ENCODE peak calls at places on chromosomes 12 and 14, in four cellular contexts. C, J, Q and E are unnamed samples.

GRCh38 chr12:25816637-25817036 is 141.8 kb upstream of the RASSF8 start:
- DNase-seq in Q (no peak), J (no peak), C (peak; percentile 35), E (no peak)

GRCh38 chr12:25328082-25328712 is 77.5 kb upstream of the KRAS start:
- DNase-seq in J (peak; percentile 30), C (no peak), Q (peak; percentile 3), E (peak; percentile 64)

GRCh38 chr12:16344269-16344668 is 3.2 kb upstream of the MGST1 start:
- DNase-seq in Q (peak; percentile 41), C (no peak), J (no peak), E (no peak)

GRCh38 chr12:857611-858010 is 91.9 kb downstream of the RAD52 start:
- DNase-seq in J (peak; percentile 66), Q (no peak), C (no peak), E (no peak)

GRCh38 chr12:974281-974862 is 16.7 kb upstream of the ERC1 start:
- DNase-seq in Q (no peak), C (no peak), J (no peak), E (no peak)

GRCh38 chr14:99174081-99174851 is 97.7 kb downstream of the BCL11B start:
- DNase-seq in C (no peak), J (no peak), Q (no peak), E (no peak)

GRCh38 chr14:57199911-57200310 is 68.8 kb downstream of the EXOC5 start:
- DNase-seq in J (peak; percentile 11), Q (no peak), C (no peak), E (no peak)

GRCh38 chr12:11642785-11643184 is 6.7 kb upstream of the ETV6 start:
- DNase-seq in C (no peak), Q (no peak), J (no peak), E (no peak)

GRCh38 chr12:105667880-105668279 is 337.4 kb downstream of the C12orf75 start:
- DNase-seq in Q (no peak), J (no peak), C (no peak), E (no peak)

GRCh38 chr12:106898001-106898966 is 57.4 kb upstream of the TMEM263 start:
- DNase-seq in C (no peak), J (no peak), Q (no peak), E (no peak)

GRCh38 chr12:59834659-59835474 is 239.0 kb downstream of the SLC16A7 start:
- DNase-seq in C (no peak), Q (peak; percentile 5), J (peak; percentile 16), E (peak; percentile 42)

GRCh38 chr14:91303091-91303923 is 58.8 kb upstream of the GPR68 start:
- DNase-seq in J (peak; percentile 41), Q (peak; percentile 28), C (peak; percentile 38), E (peak; percentile 78)

GRCh38 chr12:105053116-105053572 is 31.1 kb downstream of the ALDH1L2 start:
- DNase-seq in C (peak; percentile 86), J (peak; percentile 83), Q (peak; percentile 66), E (peak; percentile 93)

GRCh38 chr12:26130728-26131127 is 5.9 kb upstream of the BHLHE41 start:
- DNase-seq in Q (no peak), J (no peak), C (no peak), E (peak; percentile 90)

GRCh38 chr14:94161087-94161486 is 13.0 kb upstream of the PPP4R4 start:
- DNase-seq in J (no peak), Q (no peak), C (no peak), E (no peak)

GRCh38 chr14:95165517-95165916 is 8.2 kb upstream of the DICER1 start:
- DNase-seq in Q (no peak), J (no peak), C (no peak), E (no peak)

GRCh38 chr12:87678453-87678852 is 350.7 kb downstream of the C12orf50 start:
- DNase-seq in Q (no peak), C (no peak), J (peak; percentile 42), E (no peak)

GRCh38 chr12:21828779-21829178 is 54.3 kb upstream of the KCNJ8 start:
- DNase-seq in J (no peak), C (no peak), Q (no peak), E (no peak)

GRCh38 chr12:32334384-32334783 is 65.0 kb upstream of the FGD4 start:
- DNase-seq in Q (no peak), C (no peak), J (no peak), E (no peak)

GRCh38 chr12:74227846-74228545 is 309.6 kb upstream of the ATXN7L3B start:
- DNase-seq in J (no peak), Q (no peak), C (no peak), E (no peak)

GRCh38 chr14:98705826-98706225 is 566.2 kb downstream of the BCL11B start:
- DNase-seq in Q (no peak), J (no peak), C (no peak), E (no peak)

GRCh38 chr12:120584343-120585149 is 3.3 kb upstream of the POP5 start:
- DNase-seq in J (peak; percentile 49), Q (no peak), C (peak; percentile 30), E (peak; percentile 80)

GRCh38 chr14:22268875-22269274 is 320.1 kb downstream of the DAD1 start:
- DNase-seq in Q (no peak), J (no peak), C (no peak), E (no peak)

GRCh38 chr12:51171884-51172514 is 936 bp downstream of the TFCP2 start:
- DNase-seq in J (no peak), C (peak; percentile 62), Q (peak; percentile 16), E (peak; percentile 54)

GRCh38 chr12:54173066-54173726 is 15.6 kb downstream of the SMUG1 start:
- DNase-seq in J (no peak), C (peak; percentile 2), Q (no peak), E (peak; percentile 47)

GRCh38 chr14:64388533-64389243 is 535 bp downstream of the MTHFD1 start:
- DNase-seq in C (no peak), J (no peak), Q (peak; percentile 4), E (peak; percentile 24)

GRCh38 chr14:54261283-54261682 is 135.5 kb upstream of the CDKN3 start:
- DNase-seq in C (no peak), J (no peak), Q (no peak), E (no peak)

GRCh38 chr12:44078273-44078672 is 242.4 kb downstream of the TMEM117 start:
- DNase-seq in J (peak; percentile 22), C (no peak), Q (no peak), E (peak; percentile 7)

GRCh38 chr14:82075566-82075965 is 541.9 kb upstream of the SEL1L start:
- DNase-seq in J (no peak), C (no peak), Q (no peak), E (peak; percentile 44)

GRCh38 chr14:99131632-99132271 is 140.2 kb downstream of the BCL11B start:
- DNase-seq in Q (no peak), J (no peak), C (no peak), E (no peak)

GRCh38 chr12:65278576-65279386 is at the start of gene MSRB3:
- DNase-seq in C (peak; percentile 66), J (peak; percentile 75), Q (peak; percentile 44), E (peak; percentile 80)

GRCh38 chr14:38137005-38137404 is 70.7 kb upstream of the SSTR1 start:
- DNase-seq in Q (no peak), C (no peak), J (no peak), E (no peak)

GRCh38 chr14:24013654-24014514 is 25.2 kb downstream of the DHRS4L2 start:
- DNase-seq in C (peak; percentile 82), J (peak; percentile 77), Q (peak; percentile 92), E (peak; percentile 77)

GRCh38 chr12:80837342-80837978 is 100.3 kb downstream of the LIN7A start:
- DNase-seq in J (peak; percentile 53), Q (peak; percentile 61), C (peak; percentile 36), E (peak; percentile 48)

GRCh38 chr14:95136631-95137030 is 20.7 kb downstream of the DICER1 start:
- DNase-seq in Q (no peak), C (no peak), J (no peak), E (no peak)

GRCh38 chr12:98873823-98874222 is 228.7 kb downstream of the APAF1 start:
- DNase-seq in Q (no peak), J (no peak), C (no peak), E (no peak)

GRCh38 chr12:13044002-13044858 is at the start of gene FAM234B:
- DNase-seq in C (peak; percentile 70), Q (peak; percentile 40), J (peak; percentile 74), E (peak; percentile 78)
- H3K4me3 ChIP-seq in C (peak within 1 kb of the TSS; percentile 85), Q (peak within 1 kb of the TSS; percentile 92), J (peak within 1 kb of the TSS; percentile 97), E (peak within 1 kb of the TSS; percentile 66)

GRCh38 chr14:32513571-32514009 is 184.5 kb downstream of the AKAP6 start:
- DNase-seq in C (peak; percentile 60), Q (no peak), J (no peak), E (no peak)
- TF ChIP-seq MYC in C (no peak), Q (no peak), J (no peak), E (no peak)

DNA sequence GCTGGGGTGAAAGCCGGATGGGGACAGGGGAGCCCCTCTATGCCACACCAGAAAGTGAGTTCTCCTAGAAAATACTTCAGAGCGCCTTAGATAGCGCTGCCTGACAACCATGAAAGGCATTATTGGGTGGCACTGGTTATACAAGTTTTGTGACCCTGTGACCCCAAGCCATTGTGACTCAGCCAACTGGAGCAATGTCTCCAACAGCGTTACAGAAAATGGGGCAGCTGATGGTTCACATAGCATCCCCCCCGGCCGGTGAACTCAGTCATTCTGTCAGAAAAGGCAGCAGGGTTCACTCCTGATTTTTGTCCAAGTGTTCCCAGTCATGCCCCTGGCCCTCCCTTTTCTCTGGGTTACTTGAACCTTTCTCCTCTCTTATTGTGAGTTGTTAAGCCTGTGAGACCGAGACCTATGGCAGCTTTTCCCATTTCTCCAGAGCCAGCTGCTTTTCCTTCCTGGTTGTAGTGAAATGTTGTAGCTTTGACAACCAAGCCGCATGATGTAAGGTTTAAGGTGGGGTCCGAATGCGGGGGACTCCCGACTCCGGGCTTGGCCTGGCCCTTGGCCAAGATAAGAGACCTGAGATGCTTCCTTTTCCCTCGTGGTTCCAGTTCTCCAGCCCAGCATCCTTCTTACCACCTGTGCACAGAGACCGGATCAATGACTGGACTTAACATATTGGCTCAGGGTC is 22.0 kb downstream of the CD9 start:
- DNase-seq in C (peak; percentile 56), J (no peak), Q (peak; percentile 46), E (no peak)
- H3K4me3 ChIP-seq in C (no peak overlapping the region), J (no peak overlapping the region), Q (no peak overlapping the region), E (no peak overlapping the region)

GRCh38 chr12:63805704-63806672 is 26.3 kb downstream of the RXYLT1 start:
- DNase-seq in Q (peak; percentile 59), J (peak; percentile 91), C (no peak), E (no peak)
- TF ChIP-seq MYC in Q (no peak), J (no peak), C (no peak), E (no peak)

GRCh38 chr12:85633491-85633890 is 202.7 kb downstream of the RASSF9 start:
- DNase-seq in C (no peak), Q (no peak), J (no peak), E (no peak)

GRCh38 chr12:85627584-85627983 is 208.6 kb downstream of the RASSF9 start:
- DNase-seq in Q (no peak), C (peak; percentile 82), J (no peak), E (no peak)

GRCh38 chr12:85626782-85627171 is 209.4 kb downstream of the RASSF9 start:
- DNase-seq in Q (no peak), C (no peak), J (no peak), E (no peak)

GRCh38 chr12:85632390-85632789 is 203.8 kb downstream of the RASSF9 start:
- DNase-seq in C (peak; percentile 13), J (no peak), Q (no peak), E (no peak)

DNA sequence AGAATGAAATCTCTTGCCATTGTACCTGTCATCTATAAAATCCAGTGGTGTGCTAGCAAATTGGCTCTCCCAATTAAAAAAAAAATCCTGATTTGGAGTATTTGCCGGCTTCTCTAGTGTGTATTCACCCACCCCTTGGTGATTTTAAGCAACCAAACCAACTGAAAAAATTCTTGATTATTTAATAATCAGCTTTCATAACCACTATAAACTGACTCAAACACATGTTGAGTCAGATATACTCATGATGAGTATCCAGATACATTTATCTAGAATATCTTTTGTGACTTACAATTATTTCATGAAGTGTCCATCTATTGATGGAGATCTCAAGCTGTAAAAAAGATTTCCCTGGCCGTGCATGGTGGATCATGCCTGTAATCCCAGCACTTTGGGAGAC is 205.4 kb downstream of the RASSF9 start:
- DNase-seq in C (no peak), J (no peak), Q (no peak), E (no peak)
- H3K4me3 ChIP-seq in C (no peak overlapping the region), J (no peak overlapping the region), Q (no peak overlapping the region), E (no peak overlapping the region)